ENCODE peak calls at places on chromosomes 12 and 14, in four cellular contexts. I, S, C and K are unnamed samples.

GRCh38 chr14:92676031-92676430 is 72.4 kb downstream of the LGMN start:
- DNase-seq in S (no peak), I (no peak), C (no peak), K (no peak)

GRCh38 chr14:85528882-85529585 is 910 bp upstream of the FLRT2 start:
- DNase-seq in C (peak; percentile 35), I (peak; percentile 86), S (peak; percentile 72), K (no peak)

GRCh38 chr12:119780786-119781434 is 96.2 kb downstream of the CIT start:
- DNase-seq in C (peak; percentile 9), I (peak; percentile 52), S (peak; percentile 37), K (peak; percentile 41)

GRCh38 chr12:70549340-70550179 is 87.7 kb downstream of the PTPRB start:
- DNase-seq in S (no peak), C (no peak), I (no peak), K (no peak)

GRCh38 chr12:53200458-53201169 is 6.4 kb downstream of the ITGB7 start:
- DNase-seq in S (no peak), C (no peak), I (no peak), K (no peak)

GRCh38 chr12:20442322-20442721 is 74.0 kb downstream of the PDE3A start:
- DNase-seq in S (no peak), C (no peak), I (no peak), K (no peak)

GRCh38 chr12:89880695-89881350 is 172.2 kb upstream of the ATP2B1 start:
- DNase-seq in C (no peak), I (no peak), S (no peak), K (no peak)

GRCh38 chr12:131682511-131682895 is 28.4 kb upstream of the SFSWAP start:
- DNase-seq in S (no peak), I (no peak), C (no peak), K (no peak)

GRCh38 chr12:18275974-18276373 is 14.7 kb downstream of the PIK3C2G start:
- DNase-seq in S (peak; percentile 22), I (no peak), C (no peak), K (no peak)

GRCh38 chr12:130665753-130666152 is 50.3 kb downstream of the RIMBP2 start:
- DNase-seq in S (no peak), C (no peak), I (no peak), K (no peak)

GRCh38 chr12:92593734-92594402 is 108.9 kb upstream of the PLEKHG7 start:
- DNase-seq in I (peak; percentile 99), C (no peak), S (peak; percentile 96), K (no peak)

GRCh38 chr14:64880382-64881121 is 845 bp upstream of the SPTB start:
- DNase-seq in S (no peak), C (peak; percentile 57), I (peak; percentile 19), K (peak; percentile 80)

GRCh38 chr12:95411466-95411865 is 62.5 kb upstream of the METAP2 start:
- DNase-seq in C (peak; percentile 9), S (no peak), I (no peak), K (no peak)

GRCh38 chr12:53381739-53382630 is 2.0 kb downstream of the SP1 start:
- DNase-seq in S (peak; percentile 44), C (no peak), I (peak; percentile 67), K (peak; percentile 72)

GRCh38 chr12:106096376-106096775 is 42.4 kb downstream of the NUAK1 start:
- DNase-seq in C (no peak), I (no peak), S (no peak), K (no peak)

GRCh38 chr14:102819176-102819628 is 42.0 kb downstream of the TRAF3 start:
- DNase-seq in S (no peak), I (no peak), C (no peak), K (no peak)

GRCh38 chr12:15846887-15847286 is 35.3 kb upstream of the STRAP start:
- DNase-seq in I (peak; percentile 9), C (no peak), S (peak; percentile 69), K (no peak)

GRCh38 chr14:92863281-92863680 is 59.7 kb upstream of the CHGA start:
- DNase-seq in S (no peak), C (no peak), I (no peak), K (no peak)

GRCh38 chr12:25677180-25677937 is 124.3 kb upstream of the LMNTD1 start:
- DNase-seq in I (no peak), S (no peak), C (no peak), K (no peak)

GRCh38 chr14:41830679-41831078 is 224.0 kb downstream of the LRFN5 start:
- DNase-seq in S (peak; percentile 86), I (peak; percentile 83), C (no peak), K (no peak)

GRCh38 chr14:84254205-84254788 is 1275.6 kb upstream of the FLRT2 start:
- DNase-seq in I (peak; percentile 19), S (no peak), C (peak; percentile 85), K (peak; percentile 33)

GRCh38 chr12:84960918-84961317 is 48.3 kb upstream of the SLC6A15 start:
- DNase-seq in C (no peak), I (no peak), S (no peak), K (no peak)

GRCh38 chr14:60175255-60175902 is 10.2 kb upstream of the DHRS7 start:
- DNase-seq in S (peak; percentile 27), C (no peak), I (no peak), K (no peak)

GRCh38 chr14:75222208-75222701 is 45.8 kb upstream of the TMED10 start:
- DNase-seq in S (peak; percentile 92), I (peak; percentile 90), C (no peak), K (peak; percentile 42)

GRCh38 chr14:93183596-93184317 is 940 bp downstream of the MOAP1 start:
- DNase-seq in S (no peak), I (no peak), C (no peak), K (no peak)

GRCh38 chr12:119911147-119911546 is 34.0 kb upstream of the CIT start:
- DNase-seq in I (no peak), S (peak; percentile 95), C (no peak), K (no peak)

GRCh38 chr12:19614601-19615442 is 175.5 kb downstream of the AEBP2 start:
- DNase-seq in S (no peak), C (no peak), I (no peak), K (no peak)

GRCh38 chr12:71397433-71397954 is 42.1 kb upstream of the LGR5 start:
- DNase-seq in S (no peak), C (no peak), I (peak; percentile 6), K (no peak)

GRCh38 chr12:121059031-121059898 is 20.2 kb upstream of the OASL start:
- DNase-seq in C (no peak), S (no peak), I (no peak), K (no peak)

GRCh38 chr14:54554401-54554800 is 12.5 kb upstream of the SAMD4A start:
- DNase-seq in S (no peak), I (no peak), C (no peak), K (no peak)

GRCh38 chr12:122854554-122854953 is 19.3 kb downstream of the HIP1R start:
- DNase-seq in S (no peak), C (no peak), I (no peak), K (no peak)

GRCh38 chr12:805022-805632 is 52.7 kb downstream of the WNK1 start:
- DNase-seq in C (no peak), S (no peak), I (no peak), K (no peak)
- H3K4ac ChIP-seq in C (no peak overlapping the region), S (no peak overlapping the region), I (no peak overlapping the region), K (no peak overlapping the region)

GRCh38 chr14:100558966-100559365 is 28.3 kb downstream of the BEGAIN start:
- DNase-seq in I (no peak), S (no peak), C (no peak), K (no peak)
- H3K4ac ChIP-seq in I (no peak overlapping the region), S (no peak overlapping the region), C (no peak overlapping the region), K (no peak overlapping the region)

GRCh38 chr12:115451785-115452736 is 768.1 kb upstream of the TBX3 start:
- DNase-seq in I (peak; percentile 33), C (peak; percentile 60), S (peak; percentile 10), K (peak; percentile 77)

GRCh38 chr12:115450710-115451109 is 766.7 kb upstream of the TBX3 start:
- DNase-seq in C (no peak), I (no peak), S (no peak), K (peak; percentile 41)

GRCh38 chr12:115455268-115455681 is 771.3 kb upstream of the TBX3 start:
- DNase-seq in I (peak; percentile 59), S (no peak), C (no peak), K (no peak)

GRCh38 chr12:115451151-115451784 is 767.3 kb upstream of the TBX3 start:
- DNase-seq in C (no peak), I (no peak), S (no peak), K (no peak)

GRCh38 chr12:115452751-115453281 is 768.8 kb upstream of the TBX3 start:
- DNase-seq in S (no peak), C (no peak), I (no peak), K (peak; percentile 63)
- H3K4ac ChIP-seq in S (no peak overlapping the region), C (no peak overlapping the region), I (no peak overlapping the region), K (no peak overlapping the region)

GRCh38 chr14:90423166-90423565 is 26.3 kb downstream of the CALM1 start:
- DNase-seq in S (no peak), I (no peak), C (no peak), K (no peak)

GRCh38 chr14:90426031-90426540 is 29.3 kb downstream of the CALM1 start:
- DNase-seq in S (no peak), C (no peak), I (no peak), K (no peak)

GRCh38 chr14:90424686-90425255 is 27.9 kb downstream of the CALM1 start:
- DNase-seq in S (no peak), I (no peak), C (no peak), K (no peak)

GRCh38 chr14:90425480-90425879 is 28.7 kb downstream of the CALM1 start:
- DNase-seq in S (no peak), C (no peak), I (no peak), K (no peak)

DNA sequence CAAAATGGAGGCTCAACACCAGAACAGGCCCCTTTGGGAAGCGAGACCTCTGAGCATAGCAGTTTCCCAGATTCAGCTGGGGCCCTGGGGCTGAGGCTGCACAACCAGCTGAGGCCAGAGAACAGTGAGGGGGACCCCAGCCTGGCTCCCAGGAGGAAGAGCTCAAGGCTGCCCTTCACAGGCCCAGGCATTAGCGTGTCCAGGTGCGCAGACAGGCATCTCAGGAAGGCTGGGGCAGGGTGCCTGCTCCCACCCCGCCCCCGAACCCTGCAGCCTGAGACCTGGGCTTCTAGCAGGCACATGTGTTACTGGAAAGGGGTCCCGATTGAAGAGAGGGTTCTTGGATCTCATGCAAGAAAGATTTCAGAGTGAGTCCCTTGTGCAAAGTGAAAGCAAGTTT is 27.2 kb downstream of the CALM1 start:
- DNase-seq in I (no peak), C (no peak), S (no peak), K (no peak)
- H3K4ac ChIP-seq in I (no peak overlapping the region), C (no peak overlapping the region), S (no peak overlapping the region), K (no peak overlapping the region)

DNA sequence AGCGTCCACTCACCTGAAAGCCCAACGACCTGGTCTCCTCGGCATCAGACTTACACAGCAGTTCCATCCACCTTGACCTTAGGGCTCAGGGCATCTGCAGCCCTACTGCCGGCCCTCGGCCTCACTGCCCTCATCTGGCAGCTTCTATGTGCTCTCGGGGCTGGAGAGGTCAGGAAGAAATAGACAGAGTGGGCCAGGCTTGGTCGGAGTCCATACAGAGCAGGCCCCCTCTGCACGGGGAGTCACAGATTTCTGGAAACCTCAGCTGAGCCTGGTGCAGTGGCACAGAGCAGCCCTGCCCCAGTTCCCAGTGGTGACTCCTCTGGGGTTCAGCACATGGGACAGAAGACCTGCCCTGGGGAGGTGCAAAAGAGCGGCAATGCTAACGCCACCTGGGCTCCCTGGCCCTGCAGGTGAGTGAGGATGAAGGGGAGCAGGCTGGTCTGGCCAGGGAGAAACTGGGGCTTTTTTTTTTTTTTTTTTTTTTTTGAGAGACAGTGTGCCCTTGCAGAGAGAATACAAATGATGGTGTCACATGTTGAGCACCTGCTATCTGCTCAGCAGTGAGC is 190.1 kb upstream of the PRMT8 start:
- DNase-seq in I (no peak), S (no peak), C (no peak), K (no peak)
- H3K4ac ChIP-seq in I (no peak overlapping the region), S (peak overlapping the region; percentile 33), C (no peak overlapping the region), K (no peak overlapping the region)

GRCh38 chr12:109573029-109573913 is at the start of the genes MMAB and MVK:
- DNase-seq in C (peak; percentile 99), I (peak; percentile 99), S (peak; percentile 99), K (peak; percentile 100)
- H3K4ac ChIP-seq in C (no peak within 1 kb of the TSS), I (peak within 1 kb of the TSS; percentile 96), S (peak within 1 kb of the TSS; percentile 68), K (no peak within 1 kb of the TSS)